ENCODE peak calls at places on chromosomes 5 and 9, in seven cellular contexts. W is K562, R is H1, C is GM12878, F is GM12891, U is HepG2, J is SK-N-SH. M is an unnamed sample.

GRCh38 chr5:31537856-31538255 is 5.8 kb downstream of the C5orf22 start:
- DNase-seq in C (no peak), U (no peak), F (no peak), W (no peak), R (no peak), J (no peak), M (no peak)

GRCh38 chr5:177601577-177602457 is 1.9 kb downstream of the B4GALT7 start:
- DNase-seq in W (no peak), J (no peak), R (no peak), U (peak), C (no peak), F (no peak), M (no peak)

GRCh38 chr9:37283730-37284235 is 138.7 kb upstream of the GRHPR start:
- DNase-seq in F (no peak), R (no peak), J (no peak), C (peak), U (peak), W (no peak), M (no peak)

GRCh38 chr9:120765910-120766309 is 27.3 kb downstream of the FBXW2 start:
- DNase-seq in J (no peak), C (no peak), U (no peak), W (no peak), R (no peak), F (no peak), M (no peak)

GRCh38 chr5:11672385-11673085 is 231.7 kb downstream of the CTNND2 start:
- DNase-seq in C (no peak), U (no peak), F (no peak), J (no peak), R (no peak), W (no peak), M (no peak)

GRCh38 chr9:71901695-71902094 is 9.3 kb downstream of the ABHD17B start:
- DNase-seq in W (no peak), U (no peak), R (no peak), J (peak), F (no peak), C (no peak), M (no peak)

GRCh38 chr5:63154480-63155309 is 576.1 kb downstream of the LRRC70 start:
- DNase-seq in U (no peak), R (no peak), F (no peak), W (no peak), J (no peak), C (no peak), M (no peak)

GRCh38 chr9:112112519-112112918 is 62.6 kb downstream of the SUSD1 start:
- DNase-seq in R (no peak), W (no peak), F (no peak), C (no peak), J (no peak), U (no peak), M (no peak)

GRCh38 chr9:70303268-70303667 is 44.5 kb downstream of the SMC5 start:
- DNase-seq in C (no peak), W (no peak), J (no peak), F (no peak), R (no peak), U (no peak), M (no peak)

GRCh38 chr5:81425569-81425968 is 31.6 kb upstream of the ACOT12 start:
- DNase-seq in J (peak), R (no peak), U (peak), F (no peak), C (no peak), W (peak), M (no peak)

GRCh38 chr9:77375956-77376532 is 198.7 kb downstream of the VPS13A start:
- DNase-seq in W (no peak), F (no peak), U (no peak), J (no peak), R (peak), C (no peak), M (no peak)

GRCh38 chr9:128724744-128725211 is 851 bp upstream of the ZDHHC12 start:
- DNase-seq in F (no peak), U (peak), W (peak), R (peak), J (peak), C (peak), M (peak)

GRCh38 chr5:66841264-66841663 is 245.1 kb downstream of the MAST4 start:
- DNase-seq in R (no peak), U (no peak), W (no peak), J (no peak), F (no peak), C (no peak), M (no peak)

GRCh38 chr9:134549336-134549735 is 92.3 kb upstream of the COL5A1 start:
- DNase-seq in J (no peak), W (no peak), R (no peak), U (no peak), C (no peak), F (no peak), M (no peak)

GRCh38 chr9:137302176-137303030 is at the start of gene NRARP:
- DNase-seq in U (no peak), F (peak), J (peak), C (no peak), R (no peak), W (peak), M (peak)

GRCh38 chr5:132444061-132444460 is 46.5 kb downstream of the IRF1 start:
- DNase-seq in U (no peak), C (no peak), J (no peak), F (no peak), R (no peak), W (no peak), M (no peak)

GRCh38 chr5:137516251-137516797 is 17.2 kb upstream of the SPOCK1 start:
- DNase-seq in C (no peak), W (no peak), F (no peak), J (no peak), U (no peak), R (no peak), M (no peak)

GRCh38 chr9:35533398-35533797 is 43.5 kb downstream of the RUSC2 start:
- DNase-seq in C (no peak), F (no peak), U (no peak), J (no peak), R (no peak), W (no peak), M (no peak)

GRCh38 chr5:153660919-153661318 is 170.4 kb downstream of the GRIA1 start:
- DNase-seq in J (no peak), U (no peak), F (no peak), W (no peak), R (no peak), C (no peak), M (no peak)

GRCh38 chr5:135185461-135186075 is 151.5 kb upstream of the PITX1 start:
- DNase-seq in C (no peak), F (no peak), U (no peak), R (no peak), J (no peak), W (no peak), M (no peak)

GRCh38 chr5:135188233-135188909 is 154.3 kb upstream of the PITX1 start:
- DNase-seq in U (no peak), W (no peak), C (no peak), R (no peak), J (no peak), F (no peak), M (no peak)

GRCh38 chr5:135189024-135189423 is 155.0 kb upstream of the PITX1 start:
- DNase-seq in J (no peak), C (no peak), W (no peak), R (no peak), F (no peak), U (no peak), M (no peak)

GRCh38 chr5:135184646-135185045 is 150.6 kb upstream of the PITX1 start:
- DNase-seq in U (no peak), R (no peak), F (no peak), C (no peak), W (no peak), J (no peak), M (no peak)

GRCh38 chr5:135186662-135187522 is 152.9 kb upstream of the PITX1 start:
- DNase-seq in J (no peak), R (no peak), U (no peak), W (peak), F (no peak), C (no peak), M (no peak)
- TF ChIP-seq TAF1 in J (no peak), R (no peak), U (no peak), W (no peak), F (no peak), C (no peak), M (no peak)

GRCh38 chr5:134592141-134592746 is 40.4 kb downstream of the SAR1B start:
- DNase-seq in R (peak), U (no peak), F (no peak), C (no peak), W (no peak), J (no peak), M (no peak)
- TF ChIP-seq TAF1 in R (peak), U (no peak), F (no peak), C (no peak), W (no peak), J (no peak), M (no peak)

DNA sequence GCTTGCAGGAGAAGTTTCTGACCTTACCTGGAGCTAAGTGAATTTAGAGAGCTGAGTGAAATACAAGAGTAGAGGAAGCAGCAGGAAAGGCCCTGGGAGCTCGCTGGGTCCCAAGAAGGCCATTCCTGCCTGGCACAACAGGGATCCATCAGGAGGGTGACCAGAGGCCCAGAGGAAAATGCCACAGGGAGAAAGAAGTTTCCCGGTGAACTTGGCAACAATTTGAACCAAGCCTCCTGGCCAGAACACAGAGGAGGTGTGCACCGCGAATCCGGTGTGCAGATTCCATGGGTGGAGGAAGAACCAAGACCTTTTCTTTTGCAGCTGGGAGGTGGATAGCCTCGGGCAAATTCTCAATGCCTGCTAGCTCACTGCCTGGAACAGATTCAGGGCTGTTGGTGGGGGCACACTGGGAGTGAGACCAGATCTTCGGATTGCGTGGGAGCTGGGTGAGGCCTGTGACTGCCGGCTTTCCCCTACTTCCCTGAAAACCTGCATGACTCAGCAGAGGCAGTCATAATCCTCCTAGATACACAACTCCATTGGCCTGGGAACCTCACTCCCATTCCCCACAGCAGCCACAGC is 1850.9 kb upstream of the NUDT12 start:
- DNase-seq in J (no peak), F (no peak), R (no peak), W (no peak), C (no peak), U (no peak), M (no peak)
- TF ChIP-seq TAF1 in J (no peak), F (no peak), R (no peak), W (no peak), C (no peak), U (no peak), M (no peak)

GRCh38 chr9:616694-617093 is 224.8 kb upstream of the DMRT1 start:
- DNase-seq in U (no peak), C (no peak), W (no peak), J (no peak), R (no peak), F (no peak), M (no peak)
- TF ChIP-seq TAF1 in U (no peak), C (no peak), W (no peak), J (no peak), R (no peak), F (no peak), M (no peak)

GRCh38 chr5:155620819-155621410 is 607.4 kb downstream of the KIF4B start:
- DNase-seq in F (no peak), J (no peak), C (no peak), R (no peak), U (no peak), W (no peak), M (no peak)

GRCh38 chr5:155616779-155617392 is 603.3 kb downstream of the KIF4B start:
- DNase-seq in F (peak), C (no peak), R (peak), J (peak), W (peak), U (peak), M (peak)
- TF ChIP-seq TAF1 in F (no peak), C (no peak), R (no peak), J (no peak), W (no peak), U (no peak), M (no peak)

GRCh38 chr9:129944501-129945116 is 98.4 kb downstream of the FNBP1 start:
- DNase-seq in R (no peak), J (no peak), F (no peak), C (no peak), W (no peak), U (no peak), M (no peak)
- TF ChIP-seq TAF1 in R (no peak), J (no peak), F (no peak), C (no peak), W (no peak), U (no peak), M (no peak)

DNA sequence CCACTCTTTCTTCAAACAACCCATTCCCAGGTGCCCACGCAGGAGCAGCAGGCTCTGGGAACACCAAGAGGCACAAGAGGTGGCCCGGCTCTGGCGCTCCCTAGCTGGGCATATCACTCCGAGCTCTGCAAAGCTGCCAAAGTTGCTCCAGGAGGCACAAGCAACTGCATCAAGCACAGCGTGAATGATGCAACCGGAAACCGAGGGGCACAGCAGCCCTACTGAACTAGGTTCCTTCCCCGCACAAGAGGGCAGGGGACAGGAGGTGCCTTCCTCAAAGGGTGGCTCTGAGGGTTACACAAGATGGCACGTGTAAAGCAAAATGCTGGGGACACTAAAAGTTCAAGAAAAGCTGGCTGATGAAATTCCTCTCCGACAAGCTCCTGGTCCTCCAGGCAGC is 23.0 kb downstream of the PSMB7 start:
- DNase-seq in R (no peak), J (no peak), U (no peak), F (no peak), W (no peak), C (no peak), M (no peak)
- TF ChIP-seq TAF1 in R (no peak), J (no peak), U (no peak), F (no peak), W (no peak), C (no peak), M (no peak)

GRCh38 chr5:123755587-123756324 is 243.8 kb downstream of the CSNK1G3 start:
- DNase-seq in R (no peak), U (no peak), J (peak), W (no peak), F (no peak), C (no peak), M (no peak)

GRCh38 chr5:123753349-123754166 is 241.6 kb downstream of the CSNK1G3 start:
- DNase-seq in J (no peak), R (no peak), U (no peak), F (no peak), W (no peak), C (no peak), M (no peak)

GRCh38 chr5:123754903-123755302 is 242.9 kb downstream of the CSNK1G3 start:
- DNase-seq in R (no peak), C (no peak), J (peak), F (no peak), U (no peak), W (no peak), M (no peak)

GRCh38 chr5:123752576-123752975 is 240.6 kb downstream of the CSNK1G3 start:
- DNase-seq in C (no peak), J (no peak), F (no peak), U (no peak), R (no peak), W (no peak), M (no peak)

GRCh38 chr5:123754167-123754840 is 242.3 kb downstream of the CSNK1G3 start:
- DNase-seq in F (no peak), C (no peak), U (no peak), R (no peak), W (no peak), J (peak), M (no peak)
- TF ChIP-seq TAF1 in F (no peak), C (no peak), U (no peak), R (no peak), W (no peak), J (no peak), M (no peak)

GRCh38 chr5:94263068-94263467 is 355.3 kb downstream of the KIAA0825 start:
- DNase-seq in W (no peak), U (no peak), J (no peak), C (no peak), F (no peak), R (no peak), M (no peak)

GRCh38 chr5:94268226-94268625 is 350.2 kb downstream of the KIAA0825 start:
- DNase-seq in U (no peak), C (no peak), F (no peak), J (no peak), W (no peak), R (no peak), M (no peak)

GRCh38 chr5:94267350-94267899 is 351.0 kb downstream of the KIAA0825 start:
- DNase-seq in J (no peak), R (no peak), W (no peak), C (no peak), F (no peak), U (no peak), M (no peak)

GRCh38 chr5:94266170-94266569 is 352.2 kb downstream of the KIAA0825 start:
- DNase-seq in U (no peak), J (no peak), F (no peak), W (no peak), R (no peak), C (no peak), M (no peak)
- TF ChIP-seq TAF1 in U (no peak), J (no peak), F (no peak), W (no peak), R (no peak), C (no peak), M (no peak)

M was measured in GM12892.